ENCODE peak calls at places on chromosome 13, in four cellular contexts. P is choroid plexus epithelial cell, E is ovary, J is fibroblast of lung. G is an unnamed sample.

GRCh38 chr13:35917252-35917941 is 213.8 kb downstream of the DCLK1 start:
- DNase-seq in P (peak; percentile 27), E (no peak), J (peak; percentile 56), G (peak; percentile 7)

GRCh38 chr13:91406619-91407018 is 8.2 kb downstream of the GPC5 start:
- DNase-seq in P (peak; percentile 61), E (no peak), J (peak; percentile 33), G (peak; percentile 65)

GRCh38 chr13:37914781-37915391 is 45.3 kb upstream of the TRPC4 start:
- DNase-seq in P (peak; percentile 37), E (no peak), J (peak; percentile 26), G (no peak)

GRCh38 chr13:40271511-40271910 is 394.9 kb downstream of the FOXO1 start:
- DNase-seq in P (no peak), E (no peak), J (no peak), G (no peak)

GRCh38 chr13:24503376-24503690 is 9.2 kb downstream of the PARP4 start:
- DNase-seq in P (no peak), E (no peak), J (no peak), G (no peak)

GRCh38 chr13:113147206-113147605 is 11.2 kb upstream of the PROZ start:
- DNase-seq in P (no peak), E (peak; percentile 6), J (no peak), G (no peak)

GRCh38 chr13:50594276-50594970 is 249.1 kb downstream of the DLEU7 start:
- DNase-seq in P (peak; percentile 16), E (no peak), J (no peak), G (no peak)

GRCh38 chr13:35475960-35476943 is at the start of gene MAB21L1:
- DNase-seq in P (peak; percentile 54), E (no peak), J (peak; percentile 63), G (peak; percentile 21)

GRCh38 chr13:102721800-102722231 is 27.0 kb upstream of the METTL21C start:
- DNase-seq in P (peak; percentile 60), E (no peak), J (peak; percentile 8), G (peak; percentile 78)

GRCh38 chr13:111915104-111915551 is 151.8 kb upstream of the SOX1 start:
- DNase-seq in P (no peak), E (no peak), J (no peak), G (no peak)

GRCh38 chr13:31050486-31051400 is 111.0 kb downstream of the HSPH1 start:
- DNase-seq in P (peak; percentile 41), E (no peak), J (no peak), G (peak; percentile 35)

GRCh38 chr13:31052478-31052877 is 109.2 kb downstream of the HSPH1 start:
- DNase-seq in P (no peak), E (no peak), J (no peak), G (no peak)

GRCh38 chr13:31053098-31053497 is 108.6 kb downstream of the HSPH1 start:
- DNase-seq in P (peak; percentile 26), E (no peak), J (peak; percentile 59), G (peak; percentile 24)

GRCh38 chr13:31053896-31054295 is 107.8 kb downstream of the HSPH1 start:
- DNase-seq in P (no peak), E (no peak), J (no peak), G (no peak)

DNA sequence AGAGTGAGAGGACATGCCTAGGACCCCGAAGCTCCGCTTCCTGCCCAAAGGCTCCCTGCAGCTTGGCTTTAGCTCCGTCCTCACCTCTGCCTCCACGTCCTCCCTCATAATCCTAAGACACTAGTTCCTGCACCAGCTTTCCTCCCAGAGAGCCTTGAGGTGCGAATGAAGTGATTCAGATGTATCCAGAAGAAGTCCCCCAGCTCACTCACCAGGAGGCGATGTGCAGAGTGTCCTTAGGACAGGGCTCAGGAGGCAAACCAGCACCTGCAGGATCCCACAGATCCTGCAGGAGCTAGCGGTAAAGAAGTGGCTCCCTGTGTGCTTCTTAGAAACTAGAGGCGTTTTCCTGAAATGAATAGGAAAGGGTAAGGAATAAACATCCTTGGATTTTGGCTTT is 109.7 kb downstream of the HSPH1 start:
- DNase-seq in P (no peak), E (no peak), J (no peak), G (no peak)
- TF ChIP-seq CTCF in P (peak; percentile 28), E (no peak), J (no peak), G (peak; percentile 2)

DNA sequence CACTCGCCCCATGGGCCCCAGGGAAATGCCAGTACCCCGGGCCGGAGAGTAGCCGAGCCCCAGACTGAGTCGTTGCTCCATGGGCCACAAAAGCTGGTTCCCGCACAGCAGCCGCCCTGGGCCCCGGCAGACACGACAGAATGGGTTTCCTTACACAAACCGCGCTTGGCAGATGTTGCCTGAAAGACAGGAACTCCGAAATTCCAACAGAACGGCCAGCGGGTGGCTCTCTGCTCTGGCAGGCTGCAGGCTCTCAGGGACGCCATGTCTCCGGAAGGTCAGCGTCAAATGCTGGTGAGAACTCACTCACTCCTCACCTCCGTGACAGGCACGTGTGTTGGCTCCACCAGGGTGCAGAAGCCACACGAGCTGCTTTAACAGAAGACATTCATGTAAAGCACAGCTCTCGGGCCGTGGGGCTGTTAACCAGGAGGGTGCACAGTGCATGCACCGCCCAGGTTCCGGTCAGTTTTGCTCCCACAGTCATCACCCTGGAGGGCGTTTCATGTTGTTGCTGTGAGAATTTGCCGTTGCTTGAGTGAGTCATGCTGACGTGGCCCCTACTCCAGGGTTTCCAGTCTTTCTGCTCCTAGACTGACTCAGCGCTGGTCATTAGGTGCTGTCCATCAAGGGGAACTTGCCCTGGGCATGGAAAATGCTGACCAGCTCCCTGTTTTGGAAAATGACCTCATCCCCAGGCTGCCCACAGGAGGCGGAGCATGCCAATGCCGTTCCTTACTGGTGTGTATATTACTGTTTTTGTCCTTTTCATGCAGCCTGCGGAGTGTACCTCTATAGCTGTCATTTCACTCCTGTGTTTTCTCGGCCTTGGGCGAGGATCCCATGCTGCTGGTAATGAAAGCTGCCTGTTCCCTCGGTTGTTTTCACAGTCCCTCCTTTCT is 44.8 kb downstream of the ANKRD10 start:
- DNase-seq in P (peak; percentile 99), E (peak; percentile 93), J (peak; percentile 100), G (peak; percentile 100)
- H3K4me3 ChIP-seq in P (peak overlapping the region; percentile 56), E (no peak overlapping the region), J (peak overlapping the region; percentile 48), G (peak overlapping the region; percentile 34)

DNA sequence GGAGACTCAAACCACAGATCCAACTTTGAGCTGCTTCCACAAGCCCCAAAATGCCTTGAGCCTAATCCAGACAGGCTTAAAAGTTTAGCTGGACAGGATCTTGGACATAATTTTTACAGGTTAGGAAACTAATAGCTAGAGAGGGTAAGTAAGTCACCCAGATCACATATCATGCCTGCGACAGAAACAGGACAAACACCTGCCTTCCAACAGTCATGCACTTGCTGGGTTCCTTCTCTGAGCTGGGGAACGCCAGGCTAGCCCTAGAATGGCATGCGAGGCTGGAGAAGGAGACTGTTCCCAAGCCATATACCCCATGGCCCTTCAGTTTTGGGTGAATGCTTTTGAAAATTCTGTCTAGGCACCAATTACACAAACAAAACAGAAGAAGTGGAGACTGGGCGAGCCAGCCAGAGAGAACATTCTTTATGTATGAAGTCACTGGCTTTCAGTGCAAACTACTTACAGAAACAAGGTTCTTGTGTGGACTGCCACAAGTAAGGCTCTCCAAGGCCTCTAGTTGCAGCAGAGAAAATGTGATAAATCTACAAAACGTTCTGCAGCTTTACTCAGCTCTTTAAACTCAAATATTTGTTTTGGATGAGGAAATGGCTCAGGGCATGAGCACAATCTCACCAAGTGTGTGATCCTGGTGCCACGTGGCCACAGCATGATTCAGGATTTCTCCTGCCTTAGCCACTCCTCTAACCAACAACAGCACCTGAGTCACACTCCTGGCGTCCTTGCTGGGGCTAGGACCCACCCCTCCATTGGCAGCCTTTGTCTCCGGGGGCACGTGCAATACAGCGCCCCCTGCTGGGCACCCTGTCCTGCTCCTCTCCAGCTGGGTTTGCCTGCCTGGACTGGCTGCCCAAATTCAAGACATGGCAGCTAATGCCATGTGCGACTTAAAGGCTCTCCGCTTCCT is 73.4 kb upstream of the UBL3 start:
- DNase-seq in P (peak; percentile 96), E (peak; percentile 73), J (peak; percentile 99), G (peak; percentile 93)
- TF ChIP-seq CTCF in P (peak; percentile 91), E (peak; percentile 44), J (peak; percentile 86), G (peak; percentile 91)

DNA sequence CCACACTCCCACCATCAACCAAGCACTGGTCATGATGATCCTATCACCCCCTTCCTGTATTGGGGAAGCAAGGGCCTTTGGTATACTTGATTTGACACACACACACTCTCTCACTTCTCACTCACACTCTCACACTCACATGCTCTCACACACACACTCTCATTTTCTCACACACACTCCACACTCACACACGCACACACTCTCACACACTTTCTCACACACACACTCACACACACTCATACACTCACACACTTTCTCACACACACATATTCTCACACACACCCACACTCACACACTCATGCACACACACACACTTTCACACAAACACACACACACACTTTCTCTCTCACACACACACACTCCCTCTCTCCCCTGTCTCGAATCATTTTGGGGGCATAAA is 8.6 kb downstream of the RGCC start:
- DNase-seq in P (no peak), E (no peak), J (no peak), G (no peak)
- H3K4me3 ChIP-seq in P (no peak overlapping the region), E (no peak overlapping the region), J (no peak overlapping the region), G (no peak overlapping the region)

GRCh38 chr13:51955281-51955771 is 55.9 kb downstream of the ATP7B start:
- DNase-seq in P (no peak), E (no peak), J (peak; percentile 6), G (no peak)
- TF ChIP-seq CTCF in P (no peak), E (no peak), J (no peak), G (no peak)

G was measured in cardiac fibroblast.